ENCODE peak calls at places on chromosomes 2 and 18, in nine cellular contexts. M, E, T, U, B, C, G, W and I are unnamed samples.

GRCh38 chr2:11677146-11678055 is 7.4 kb upstream of the NTSR2 start:
- DNase-seq in E (no peak), B (no peak), M (no peak), C (no peak), U (no peak), W (no peak), T (peak), G (no peak), I (no peak)

GRCh38 chr2:170815746-170816498 is 765 bp upstream of the GAD1 start:
- DNase-seq in U (peak), M (peak), C (peak), G (peak), W (peak), B (peak), T (peak), E (peak), I (peak)

GRCh38 chr18:51074605-51075004 is 44.6 kb downstream of the SMAD4 start:
- DNase-seq in T (no peak), E (no peak), W (no peak), B (no peak), U (no peak), C (no peak), M (no peak), G (no peak), I (no peak)

GRCh38 chr2:240138275-240138984 is 2.0 kb downstream of the OTOS start:
- DNase-seq in B (peak), E (no peak), G (no peak), W (no peak), U (no peak), T (peak), C (no peak), M (peak), I (no peak)

GRCh38 chr2:217223222-217223930 is 363.5 kb upstream of the TNP1 start:
- DNase-seq in B (peak), M (peak), U (peak), T (no peak), E (peak), W (peak), G (peak), C (no peak), I (peak)

GRCh38 chr18:44464401-44465185 is 216.1 kb upstream of the SETBP1 start:
- DNase-seq in W (no peak), B (no peak), M (peak), E (peak), C (no peak), U (peak), G (peak), T (no peak), I (no peak)

GRCh38 chr2:234427081-234428058 is 69.5 kb downstream of the ARL4C start:
- DNase-seq in W (peak), C (no peak), B (peak), M (peak), E (peak), G (no peak), T (peak), U (peak), I (no peak)

GRCh38 chr2:66866331-66867037 is 431.6 kb downstream of the MEIS1 start:
- DNase-seq in E (peak), T (no peak), U (peak), C (no peak), W (no peak), M (no peak), G (no peak), B (no peak), I (no peak)

GRCh38 chr2:1517786-1518500 is 104.7 kb downstream of the TPO start:
- DNase-seq in W (peak), B (no peak), C (no peak), E (no peak), T (no peak), M (no peak), U (no peak), G (no peak), I (no peak)

GRCh38 chr2:181112916-181113315 is 132.5 kb downstream of the UBE2E3 start:
- DNase-seq in E (no peak), M (no peak), T (no peak), W (no peak), C (no peak), B (no peak), U (no peak), G (no peak), I (no peak)

GRCh38 chr2:23133196-23133595 is 251.8 kb upstream of the KLHL29 start:
- DNase-seq in G (no peak), T (no peak), W (no peak), M (no peak), E (no peak), C (no peak), U (no peak), B (no peak), I (no peak)

GRCh38 chr2:149330127-149331022 is at the start of gene LYPD6:
- DNase-seq in G (peak), C (peak), T (peak), W (no peak), E (peak), B (peak), U (peak), M (peak), I (peak)

GRCh38 chr2:95165030-95165370 is 609 bp upstream of the ZNF2 start:
- DNase-seq in C (no peak), E (no peak), U (no peak), G (no peak), W (no peak), T (no peak), B (no peak), M (no peak), I (no peak)

GRCh38 chr2:173119069-173119807 is 43.6 kb downstream of the MAP3K20 start:
- DNase-seq in E (no peak), T (no peak), U (peak), G (no peak), W (no peak), C (no peak), B (no peak), M (no peak), I (no peak)

GRCh38 chr2:111160758-111161157 is 40.0 kb downstream of the BCL2L11 start:
- DNase-seq in U (peak), G (peak), C (no peak), W (no peak), T (no peak), E (peak), B (peak), M (peak), I (no peak)

GRCh38 chr2:42693013-42693575 is 70.8 kb downstream of the OXER1 start:
- DNase-seq in U (no peak), W (no peak), B (no peak), M (peak), E (no peak), G (peak), C (no peak), T (no peak), I (no peak)

GRCh38 chr2:17979707-17980106 is 101.2 kb downstream of the KCNS3 start:
- DNase-seq in E (peak), U (peak), C (no peak), M (peak), G (no peak), B (peak), W (no peak), T (no peak), I (no peak)

GRCh38 chr18:44742741-44743311 is 62.1 kb downstream of the SETBP1 start:
- DNase-seq in T (no peak), C (no peak), M (peak), B (peak), G (no peak), E (no peak), U (peak), W (no peak), I (no peak)

GRCh38 chr2:26268184-26268583 is 23.4 kb downstream of the HADHB start:
- DNase-seq in G (no peak), C (no peak), B (peak), W (no peak), T (no peak), E (peak), U (peak), M (peak), I (no peak)

GRCh38 chr2:166917433-166917832 is 29.2 kb downstream of the XIRP2 start:
- DNase-seq in M (no peak), T (no peak), E (peak), G (no peak), W (no peak), B (peak), U (no peak), C (no peak), I (no peak)

GRCh38 chr2:128026422-128027277 is 1.2 kb downstream of the SAP130 start:
- DNase-seq in U (peak), M (peak), C (no peak), W (no peak), T (no peak), G (no peak), E (peak), B (peak), I (no peak)

GRCh38 chr2:164954954-164955701 is at the start of gene SLC38A11:
- DNase-seq in M (peak), U (peak), W (no peak), B (no peak), G (peak), E (no peak), T (peak), C (no peak), I (no peak)

GRCh38 chr2:173568054-173568453 is 213.4 kb downstream of the CDCA7 start:
- DNase-seq in C (peak), B (no peak), U (no peak), T (peak), G (no peak), W (peak), M (peak), E (no peak), I (no peak)

GRCh38 chr18:55272510-55273243 is 313.4 kb upstream of the CCDC68 start:
- DNase-seq in U (peak), C (no peak), W (no peak), G (no peak), B (peak), E (no peak), T (no peak), M (peak), I (no peak)

GRCh38 chr2:123200035-123200434 is 825.1 kb upstream of the CNTNAP5 start:
- DNase-seq in W (no peak), C (no peak), M (no peak), T (no peak), B (no peak), G (no peak), E (no peak), U (no peak), I (no peak)

GRCh38 chr18:59929621-59930295 is 30.0 kb downstream of the PMAIP1 start:
- DNase-seq in E (peak), C (no peak), W (peak), T (no peak), B (peak), G (no peak), M (peak), U (peak), I (no peak)

GRCh38 chr18:44342946-44343345 is 337.7 kb upstream of the SETBP1 start:
- DNase-seq in B (no peak), G (no peak), E (no peak), C (no peak), U (no peak), T (no peak), M (no peak), W (no peak), I (no peak)

GRCh38 chr2:240220371-240220770 is 79.9 kb upstream of the OTOS start:
- DNase-seq in E (peak), W (no peak), U (peak), T (no peak), C (no peak), M (peak), G (peak), B (peak), I (no peak)

GRCh38 chr2:234495801-234496441 is 960 bp downstream of the ARL4C start:
- DNase-seq in U (no peak), E (peak), G (no peak), B (peak), C (no peak), W (peak), T (peak), M (peak), I (no peak)

GRCh38 chr18:3689091-3689490 is 239.1 kb downstream of the TGIF1 start:
- DNase-seq in B (no peak), T (no peak), M (no peak), C (no peak), U (peak), G (no peak), E (no peak), W (no peak), I (no peak)

DNA sequence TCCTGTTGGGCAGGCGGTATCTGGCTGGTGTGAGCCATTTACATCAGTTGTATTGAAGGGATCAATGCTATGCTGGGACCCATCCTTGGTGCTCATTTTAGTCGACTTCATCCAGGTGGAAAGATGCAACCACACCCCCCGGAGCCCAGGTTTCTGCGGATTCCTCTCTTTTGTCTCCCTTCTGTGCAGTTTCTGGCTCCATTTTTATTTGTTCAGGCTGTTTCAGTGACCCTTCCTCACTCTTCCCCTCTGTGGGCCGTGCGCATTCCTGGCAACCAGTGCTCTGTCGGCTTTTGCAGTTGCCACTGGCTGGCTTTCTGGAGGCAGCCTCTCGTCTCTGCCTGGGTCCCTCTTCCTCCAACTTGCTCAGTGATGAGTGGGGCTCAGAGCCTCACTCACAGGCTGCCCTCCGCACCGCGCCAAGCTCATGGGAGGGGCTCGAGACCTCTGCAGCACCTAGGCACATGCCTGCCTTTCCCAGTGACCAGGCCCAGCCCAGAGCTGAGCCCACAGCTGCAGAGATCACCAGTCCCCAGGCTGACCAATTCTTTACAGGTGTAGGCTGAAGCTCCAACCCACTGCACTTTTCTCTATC is 12.1 kb downstream of the SH3RF3 start:
- DNase-seq in G (no peak), U (no peak), T (no peak), W (no peak), B (no peak), C (no peak), E (no peak), M (no peak), I (no peak)
- H3K9ac ChIP-seq in G (no peak), U (no peak), T (no peak), W (no peak), B (no peak), C (no peak), E (no peak), M (no peak), I (no peak)

GRCh38 chr18:74930616-74931015 is 278.3 kb downstream of the PTGR3 start:
- DNase-seq in B (peak), C (no peak), E (no peak), T (no peak), W (no peak), U (peak), M (no peak), G (no peak), I (no peak)
- H2AFZ ChIP-seq in B (no peak), C (no peak), E (no peak), T (no peak), W (no peak), U (no peak), M (no peak), G (no peak), I (no peak)

DNA sequence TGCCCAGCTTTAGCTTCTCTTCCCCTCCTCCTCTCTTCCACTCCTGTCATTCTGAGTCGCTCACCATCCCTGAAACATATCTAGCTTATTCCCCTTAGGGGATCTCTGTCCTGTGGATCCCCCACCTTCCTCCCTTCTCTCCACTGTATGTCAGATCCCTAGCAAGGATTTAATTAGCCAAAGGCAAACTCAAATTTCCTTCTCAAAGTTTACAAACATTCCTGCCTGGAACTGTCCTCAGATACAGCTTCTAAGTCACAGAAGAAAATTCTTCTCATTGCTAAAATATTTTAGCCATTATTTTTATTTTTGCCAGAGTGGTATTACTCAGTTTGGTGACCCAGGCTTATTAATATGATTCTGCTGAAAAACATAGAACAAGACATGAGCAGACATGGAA is 315.3 kb downstream of the CYP26B1 start:
- DNase-seq in C (no peak), E (no peak), W (no peak), M (no peak), T (no peak), B (no peak), U (peak), G (no peak), I (no peak)
- H3K27ac ChIP-seq in C (no peak), E (peak), W (no peak), M (peak), T (no peak), B (peak), U (no peak), G (no peak), I (no peak)

DNA sequence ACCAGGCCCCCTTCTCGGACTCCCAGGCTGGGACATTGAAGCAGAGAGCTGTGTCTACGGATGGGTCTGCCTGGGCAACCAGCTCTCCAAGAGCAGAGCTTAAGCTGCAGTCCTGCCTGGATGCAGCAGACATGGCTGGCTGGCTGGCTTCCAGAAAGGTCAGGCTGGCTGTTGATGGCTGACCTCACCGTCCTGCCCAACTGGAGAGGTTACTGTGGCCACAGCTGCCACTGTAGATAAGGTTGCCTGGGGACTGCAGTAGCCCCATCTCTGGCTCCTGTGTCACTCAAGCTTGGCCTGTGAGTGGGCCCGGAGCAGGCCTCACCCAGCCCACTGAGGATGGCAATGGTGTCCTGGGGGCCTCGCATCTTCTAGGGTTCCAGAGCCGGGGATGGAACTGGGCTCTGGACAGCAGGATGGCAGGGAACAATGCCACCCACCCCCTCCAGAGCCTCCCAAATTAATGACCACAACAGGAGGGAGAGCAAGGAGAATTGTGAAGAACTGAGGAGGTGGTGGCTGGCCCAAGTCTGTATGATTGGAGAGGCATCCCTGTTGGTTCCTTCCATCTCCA is 37.0 kb upstream of the FOSL2 start:
- DNase-seq in C (peak), U (no peak), W (no peak), T (no peak), B (no peak), E (peak), G (no peak), M (no peak), I (no peak)
- H3K9ac ChIP-seq in C (no peak), U (peak), W (no peak), T (no peak), B (peak), E (peak), G (no peak), M (peak), I (no peak)